ENCODE peak calls at places on chromosomes 1 and 21, in five cellular contexts. J is H54; V is stimulated activated CD4-positive, alpha-beta T cell treated with anti-CD3 and anti-CD28 coated beads, Interleukin-12 subunit alpha, Interleukin-12 subunit beta, amount 100 ng/mL, for 48 hours; L is HEK293T; P is Caco-2. M is an unnamed sample.
A peak's percentile ranks its signal among the peaks of the same experiment; 100 is the strongest.

GRCh38 chr1:204493882-204494280 is 724 bp downstream of the PIK3C2B start:
- DNase-seq in J (peak; percentile 44), V (no peak), L (peak; percentile 55), P (peak; percentile 94), M (peak; percentile 70)

GRCh38 chr1:224774378-224774777 is 155.1 kb upstream of the DNAH14 start:
- DNase-seq in J (no peak), V (no peak), L (no peak), P (no peak), M (no peak)

GRCh38 chr1:204177133-204177532 is 11.0 kb upstream of the REN start:
- DNase-seq in J (no peak), V (no peak), L (no peak), P (no peak), M (no peak)

GRCh38 chr1:3945916-3946840 is 46.1 kb upstream of the C1orf174 start:
- DNase-seq in J (no peak), V (no peak), L (no peak), P (no peak), M (no peak)

GRCh38 chr1:101137144-101138126 is 99.4 kb upstream of the S1PR1 start:
- DNase-seq in J (no peak), V (no peak), L (no peak), P (no peak), M (no peak)

GRCh38 chr1:92480813-92481597 is 5.7 kb downstream of the GFI1 start:
- DNase-seq in J (no peak), V (no peak), L (no peak), P (no peak), M (no peak)

GRCh38 chr1:90402893-90403849 is 313.9 kb downstream of the BARHL2 start:
- DNase-seq in J (peak; percentile 29), V (no peak), L (peak; percentile 45), P (peak; percentile 75), M (no peak)

GRCh38 chr21:39319251-39319756 is 5.9 kb upstream of the BRWD1 start:
- DNase-seq in J (no peak), V (no peak), L (no peak), P (no peak), M (no peak)

GRCh38 chr1:27635410-27636142 is 591 bp upstream of the FGR start:
- DNase-seq in J (no peak), V (no peak), L (no peak), P (no peak), M (no peak)

GRCh38 chr21:35046223-35046690 is 2.8 kb downstream of the RUNX1 start:
- DNase-seq in J (no peak), V (no peak), L (no peak), P (no peak), M (no peak)

GRCh38 chr1:27142464-27142863 is 12.5 kb downstream of the SLC9A1 start:
- DNase-seq in J (no peak), V (no peak), L (no peak), P (peak; percentile 38), M (peak; percentile 41)

GRCh38 chr1:6447016-6447817 is 18.8 kb downstream of the TNFRSF25 start:
- DNase-seq in J (no peak), V (no peak), L (no peak), P (no peak), M (no peak)

GRCh38 chr1:11802616-11802972 is 3.2 kb downstream of the MTHFR start:
- DNase-seq in J (no peak), V (no peak), L (no peak), P (no peak), M (no peak)

GRCh38 chr1:6819641-6820040 is 34.4 kb downstream of the CAMTA1 start:
- DNase-seq in J (no peak), V (no peak), L (no peak), P (no peak), M (no peak)

GRCh38 chr1:16986596-16987361 is 6.4 kb upstream of the MFAP2 start:
- DNase-seq in J (no peak), V (no peak), L (peak; percentile 67), P (no peak), M (no peak)

GRCh38 chr1:42177551-42177981 is 13.0 kb upstream of the GUCA2A start:
- DNase-seq in J (no peak), V (no peak), L (no peak), P (no peak), M (no peak)

GRCh38 chr1:223264983-223265663 is 98.9 kb downstream of the SUSD4 start:
- DNase-seq in J (no peak), V (no peak), L (no peak), P (no peak), M (no peak)

GRCh38 chr1:172390620-172391491 is 29.6 kb upstream of the C1orf105 start:
- DNase-seq in J (no peak), V (no peak), L (no peak), P (no peak), M (no peak)

GRCh38 chr1:19797827-19798226 is 1.9 kb downstream of the TMCO4 start:
- DNase-seq in J (no peak), V (no peak), L (no peak), P (no peak), M (no peak)

M was measured in stimulated activated naive CD8-positive, alpha-beta T cell treated with anti-CD3 and anti-CD28 coated beads, Interleukin-15, amount 100 ng/mL, for 72 hours.